ENCODE peak calls at places on chromosome 9, in nine cellular contexts. N, H, F, A, I, J, P, S and K are unnamed samples. For H3K9me3, the result is how much of the 10 kb centered on the place peaks cover.

GRCh38 chr9:75491533-75491932 is 398.9 kb upstream of the PCSK5 start:
- DNase-seq in N (no peak), H (no peak), F (no peak), A (no peak), I (no peak), J (no peak), P (no peak), S (no peak), K (no peak)

GRCh38 chr9:34994429-34995287 is 5.1 kb downstream of the DNAJB5 start:
- DNase-seq in N (peak), H (peak), F (no peak), A (no peak), I (no peak), J (peak), P (no peak), S (no peak), K (peak)

GRCh38 chr9:95157491-95158151 is 159.9 kb downstream of the FANCC start:
- DNase-seq in N (peak), H (no peak), F (no peak), A (no peak), I (no peak), J (peak), P (no peak), S (no peak), K (peak)

GRCh38 chr9:121508415-121508814 is 8.8 kb upstream of the GGTA1 start:
- DNase-seq in N (no peak), H (no peak), F (no peak), A (no peak), I (no peak), J (no peak), P (no peak), S (no peak), K (no peak)

GRCh38 chr9:68780735-68781134 is 75.7 kb downstream of the PIP5K1B start:
- DNase-seq in N (peak), H (no peak), F (no peak), A (no peak), I (peak), J (peak), P (no peak), S (no peak), K (no peak)

GRCh38 chr9:21070171-21070571 is 7.6 kb downstream of the IFNB1 start:
- DNase-seq in N (peak), H (no peak), F (peak), A (no peak), I (no peak), J (peak), P (no peak), S (no peak), K (peak)

GRCh38 chr9:124008855-124009834 is 2.4 kb upstream of the LHX2 start:
- DNase-seq in N (no peak), H (no peak), F (no peak), A (no peak), I (no peak), J (no peak), P (no peak), S (no peak), K (no peak)

GRCh38 chr9:1458503-1458902 is 408.3 kb downstream of the DMRT2 start:
- DNase-seq in N (no peak), H (no peak), F (no peak), A (no peak), I (no peak), J (peak), P (no peak), S (no peak), K (no peak)

GRCh38 chr9:98989036-98990000 is 45.6 kb downstream of the COL15A1 start:
- DNase-seq in N (peak), H (peak), F (peak), A (no peak), I (no peak), J (peak), P (no peak), S (no peak), K (peak)

GRCh38 chr9:93824386-93825294 is 130.5 kb downstream of the BARX1 start:
- DNase-seq in N (no peak), H (peak), F (no peak), A (no peak), I (no peak), J (no peak), P (no peak), S (peak), K (no peak)

GRCh38 chr9:37730840-37731239 is 22.8 kb upstream of the TRMT10B start:
- DNase-seq in N (no peak), H (no peak), F (no peak), A (no peak), I (no peak), J (no peak), P (no peak), S (no peak), K (no peak)

GRCh38 chr9:71819115-71819739 is 50.9 kb upstream of the CEMIP2 start:
- DNase-seq in N (peak), H (peak), F (no peak), A (no peak), I (peak), J (peak), P (no peak), S (no peak), K (peak)

GRCh38 chr9:121844090-121844489 is 192.7 kb downstream of the DAB2IP start:
- DNase-seq in N (no peak), H (no peak), F (no peak), A (no peak), I (no peak), J (no peak), P (no peak), S (no peak), K (peak)

GRCh38 chr9:8564960-8565359 is 765.4 kb upstream of the DMAC1 start:
- DNase-seq in N (no peak), H (no peak), F (no peak), A (no peak), I (no peak), J (no peak), P (no peak), S (no peak), K (no peak)

GRCh38 chr9:28024616-28025147 is 451.4 kb upstream of the C9orf72 start:
- DNase-seq in N (no peak), H (no peak), F (no peak), A (no peak), I (no peak), J (no peak), P (no peak), S (no peak), K (no peak)

GRCh38 chr9:98357921-98358535 is 102.6 kb upstream of the TBC1D2 start:
- DNase-seq in N (no peak), H (no peak), F (no peak), A (no peak), I (no peak), J (peak), P (no peak), S (no peak), K (peak)

GRCh38 chr9:31124389-31124788 is 1260.1 kb upstream of the ACO1 start:
- DNase-seq in N (no peak), H (no peak), F (no peak), A (no peak), I (no peak), J (no peak), P (no peak), S (no peak), K (no peak)

GRCh38 chr9:133897675-133898074 is 94.4 kb downstream of the VAV2 start:
- DNase-seq in N (no peak), H (no peak), F (no peak), A (no peak), I (no peak), J (no peak), P (no peak), S (no peak), K (no peak)

GRCh38 chr9:700365-701282 is 140.9 kb upstream of the DMRT1 start:
- DNase-seq in N (no peak), H (no peak), F (no peak), A (no peak), I (no peak), J (no peak), P (no peak), S (no peak), K (no peak)

GRCh38 chr9:124322618-124323432 is 65.1 kb downstream of the NEK6 start:
- DNase-seq in N (no peak), H (no peak), F (no peak), A (no peak), I (no peak), J (no peak), P (no peak), S (no peak), K (no peak)

GRCh38 chr9:86141843-86142242 is 42.5 kb upstream of the GOLM1 start:
- DNase-seq in N (no peak), H (no peak), F (no peak), A (no peak), I (no peak), J (no peak), P (no peak), S (no peak), K (no peak)

GRCh38 chr9:29822458-29822857 is 2249.2 kb upstream of the C9orf72 start:
- DNase-seq in N (no peak), H (no peak), F (no peak), A (no peak), I (no peak), J (no peak), P (no peak), S (no peak), K (no peak)

GRCh38 chr9:115944166-115944948 is 209.2 kb upstream of the PAPPA start:
- DNase-seq in N (peak), H (peak), F (peak), A (peak), I (no peak), J (peak), P (peak), S (no peak), K (peak)

GRCh38 chr9:129278391-129279237 is 100.6 kb upstream of the IER5L start:
- DNase-seq in N (no peak), H (peak), F (peak), A (peak), I (no peak), J (no peak), P (peak), S (peak), K (peak)

GRCh38 chr9:134742822-134743221 is 101.2 kb downstream of the COL5A1 start:
- DNase-seq in N (no peak), H (no peak), F (no peak), A (no peak), I (no peak), J (no peak), P (no peak), S (no peak), K (no peak)

GRCh38 chr9:123507992-123508391 is 152.0 kb downstream of the CRB2 start:
- DNase-seq in N (no peak), H (no peak), F (no peak), A (no peak), I (no peak), J (peak), P (no peak), S (no peak), K (no peak)

GRCh38 chr9:69339620-69340019 is 14.6 kb downstream of the ENTREP1 start:
- DNase-seq in N (no peak), H (no peak), F (no peak), A (no peak), I (no peak), J (no peak), P (no peak), S (no peak), K (no peak)

GRCh38 chr9:128048663-128049062 is 18.5 kb downstream of the NAIF1 start:
- DNase-seq in N (no peak), H (no peak), F (no peak), A (no peak), I (no peak), J (no peak), P (no peak), S (no peak), K (no peak)

DNA sequence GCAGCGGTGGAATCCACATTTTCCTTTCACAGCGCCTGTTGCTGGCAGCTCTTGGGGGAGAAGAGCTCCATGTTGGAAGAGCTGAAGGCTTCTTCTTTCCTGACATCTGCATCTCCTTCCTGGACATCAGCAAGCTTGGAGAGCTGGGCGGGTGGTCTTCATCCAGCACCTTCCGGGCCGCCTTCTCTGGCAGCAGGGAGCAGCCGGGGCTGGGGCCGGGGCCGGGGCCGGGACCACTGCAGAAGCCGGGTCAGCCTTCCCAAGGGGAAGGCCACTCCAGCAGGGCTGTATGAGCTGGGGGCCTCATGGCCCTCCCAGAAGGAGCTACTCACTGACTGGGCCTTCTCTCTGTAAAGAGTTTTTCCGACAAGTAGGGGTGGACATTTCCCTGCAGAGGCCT is 787.5 kb downstream of the TLE4 start:
- DNase-seq in N (no peak), H (no peak), F (no peak), A (no peak), I (no peak), J (no peak), P (no peak), S (no peak), K (no peak)
- H3K9me3 ChIP-seq in N (under half), H (under half), F (under half), A (under half), I (under half), J (under half), P (under half), S (under half), K (under half)

GRCh38 chr9:137970686-137971476 is 93.3 kb downstream of the CACNA1B start:
- DNase-seq in N (no peak), H (peak), F (peak), A (peak), I (no peak), J (no peak), P (peak), S (peak), K (no peak)
- H3K9me3 ChIP-seq in N (under half), H (under half), F (under half), A (under half), I (under half), J (half or more), P (under half), S (under half), K (under half)

DNA sequence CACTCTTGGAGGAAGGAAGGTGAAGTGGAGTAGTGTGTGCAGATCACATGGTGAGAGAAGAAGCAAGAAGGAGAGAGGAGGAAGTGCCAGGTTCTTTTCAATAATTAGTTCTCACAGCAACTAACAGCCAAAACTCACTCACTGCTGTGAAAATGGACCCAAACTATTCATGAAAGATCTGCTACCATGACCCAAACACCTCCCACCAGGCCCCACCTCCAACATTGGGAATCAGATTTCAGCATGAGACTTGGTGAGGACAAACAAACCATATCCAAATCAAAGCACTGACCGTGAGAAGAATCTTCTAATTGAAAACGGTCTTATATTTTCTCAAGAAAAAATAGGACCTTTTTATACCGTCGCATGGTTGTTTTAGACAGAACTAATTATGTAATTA is 468.7 kb upstream of the TYRP1 start:
- DNase-seq in N (no peak), H (no peak), F (no peak), A (no peak), I (no peak), J (no peak), P (no peak), S (no peak), K (no peak)
- H3K9me3 ChIP-seq in N (under half), H (under half), F (under half), A (under half), I (under half), J (under half), P (under half), S (under half), K (under half)

GRCh38 chr9:113018247-113018646 is 6.3 kb upstream of the ZNF883 start:
- DNase-seq in N (no peak), H (no peak), F (no peak), A (no peak), I (no peak), J (no peak), P (no peak), S (no peak), K (no peak)

GRCh38 chr9:113011911-113012381 is at the start of gene ZNF883:
- DNase-seq in N (peak), H (peak), F (peak), A (peak), I (peak), J (peak), P (peak), S (peak), K (peak)

GRCh38 chr9:113012492-113012891 is 500 bp upstream of the ZNF883 start:
- DNase-seq in N (no peak), H (no peak), F (no peak), A (no peak), I (no peak), J (no peak), P (no peak), S (no peak), K (peak)
- H3K9me3 ChIP-seq in N (under half), H (under half), F (under half), A (under half), I (under half), J (under half), P (under half), S (half or more), K (half or more)

DNA sequence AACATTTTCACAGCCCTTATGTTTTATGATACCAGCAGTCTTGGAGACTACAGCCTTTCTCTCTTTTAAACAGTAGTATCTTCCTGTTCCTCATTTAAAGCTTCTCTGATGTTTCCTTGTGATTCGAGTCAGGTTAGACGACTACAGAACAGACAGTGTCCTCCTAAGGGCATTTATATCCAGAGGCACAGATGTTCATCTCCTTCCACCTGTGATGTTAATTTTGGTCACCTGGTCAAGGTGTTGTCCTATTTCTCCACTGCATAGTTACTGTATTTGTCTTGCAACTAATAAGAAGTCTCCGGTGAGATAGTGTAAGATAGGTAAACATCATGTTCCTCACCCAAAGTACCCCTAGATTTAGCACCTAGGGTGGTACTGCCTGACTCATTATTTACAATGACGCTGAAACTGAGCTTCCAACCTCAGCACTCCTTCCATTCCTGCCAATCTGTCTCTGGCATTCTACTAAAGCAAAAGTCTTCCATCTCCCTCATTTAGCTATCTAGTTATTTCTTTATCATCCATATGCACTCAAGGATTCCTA is 20.7 kb downstream of the TTC39B start:
- DNase-seq in N (no peak), H (no peak), F (no peak), A (no peak), I (no peak), J (no peak), P (no peak), S (no peak), K (no peak)
- H3K9me3 ChIP-seq in N (under half), H (under half), F (under half), A (under half), I (under half), J (under half), P (under half), S (under half), K (under half)

DNA sequence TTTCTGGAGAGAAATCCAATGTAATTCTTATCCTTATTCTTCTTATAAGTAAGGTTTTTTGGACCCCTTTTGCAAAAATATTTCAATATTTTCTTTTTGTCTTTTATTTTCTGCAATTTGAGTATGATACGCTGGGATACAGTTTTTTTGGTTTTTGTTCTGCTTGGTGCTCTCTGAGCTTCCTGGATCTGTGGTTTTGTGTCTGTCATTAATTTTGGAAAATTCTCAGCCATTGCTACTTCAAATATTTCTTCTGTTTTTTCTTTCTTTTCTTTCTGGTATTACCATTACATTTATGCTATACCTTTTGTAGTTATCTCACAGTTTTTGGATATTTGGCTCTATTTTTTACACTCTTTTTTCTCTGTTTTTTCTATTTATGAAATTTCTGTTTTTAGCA is 50.1 kb downstream of the ZNF618 start:
- DNase-seq in N (no peak), H (no peak), F (no peak), A (no peak), I (no peak), J (no peak), P (no peak), S (no peak), K (no peak)
- H3K9me3 ChIP-seq in N (under half), H (under half), F (under half), A (under half), I (under half), J (under half), P (under half), S (under half), K (under half)

DNA sequence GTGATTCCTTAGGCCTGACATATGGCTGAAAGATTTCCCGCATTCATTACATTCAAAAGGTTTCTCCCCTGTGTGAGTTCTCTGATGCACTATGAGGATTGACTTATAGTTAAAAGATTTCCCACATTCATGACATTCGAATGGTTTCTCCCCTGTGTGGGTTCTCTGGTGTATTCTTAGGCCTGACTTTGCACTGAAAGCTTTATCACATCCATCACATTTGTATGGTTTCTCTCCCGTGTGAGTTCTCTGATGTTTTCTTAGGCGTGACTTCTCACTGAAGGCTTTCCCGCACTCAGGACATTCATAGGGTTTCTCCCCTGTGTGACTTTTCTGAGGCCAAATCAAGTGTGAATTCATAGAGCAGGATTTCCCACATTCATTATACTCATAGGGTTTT is 35.8 kb downstream of the ZNF782 start:
- DNase-seq in N (no peak), H (no peak), F (no peak), A (no peak), I (no peak), J (no peak), P (no peak), S (no peak), K (no peak)
- H3K9me3 ChIP-seq in N (half or more), H (under half), F (under half), A (half or more), I (under half), J (under half), P (under half), S (half or more), K (half or more)

GRCh38 chr9:77023726-77024125 is 4.3 kb downstream of the FOXB2 start:
- DNase-seq in N (no peak), H (no peak), F (no peak), A (no peak), I (no peak), J (no peak), P (no peak), S (no peak), K (no peak)
- H3K9me3 ChIP-seq in N (under half), H (under half), F (under half), A (under half), I (under half), J (under half), P (under half), S (under half), K (under half)